ENCODE peak calls at places on chromosomes 5 and 9, in nine cellular contexts. One of them, this sample, is unnamed. For H3K27me3, the result is how much of the 10 kb centered on the place peaks cover.

GRCh38 chr5:74945561-74946165 is 79.5 kb upstream of the FAM169A start:
- DNase-seq in HL-60: no peak
- DNase-seq in MM.1S: no peak
- DNase-seq in AG04450: no peak
- DNase-seq in astrocyte: no peak
- DNase-seq in fibroblast of lung: no peak
- DNase-seq in left ventricle myocardium inferior: no peak
- DNase-seq in esophagus squamous epithelium: no peak
- DNase-seq in H1: no peak
- DNase-seq in this sample: no peak

GRCh38 chr5:1666221-1666620 is 133.4 kb downstream of the MRPL36 start:
- DNase-seq in astrocyte: no peak
- DNase-seq in fibroblast of lung: no peak
- DNase-seq in MM.1S: no peak
- DNase-seq in HL-60: no peak
- DNase-seq in H1: no peak
- DNase-seq in esophagus squamous epithelium: no peak
- DNase-seq in AG04450: no peak
- DNase-seq in left ventricle myocardium inferior: no peak
- DNase-seq in this sample: no peak

GRCh38 chr5:97162045-97162444 is 19.6 kb upstream of the LIX1 start:
- DNase-seq in HL-60: no peak
- DNase-seq in left ventricle myocardium inferior: no peak
- DNase-seq in MM.1S: peak
- DNase-seq in astrocyte: peak
- DNase-seq in esophagus squamous epithelium: no peak
- DNase-seq in AG04450: peak
- DNase-seq in H1: peak
- DNase-seq in fibroblast of lung: peak
- DNase-seq in this sample: peak

GRCh38 chr5:112415552-112415951 is 3.5 kb downstream of the EPB41L4A start:
- DNase-seq in astrocyte: no peak
- DNase-seq in left ventricle myocardium inferior: no peak
- DNase-seq in fibroblast of lung: no peak
- DNase-seq in H1: no peak
- DNase-seq in MM.1S: no peak
- DNase-seq in AG04450: no peak
- DNase-seq in HL-60: no peak
- DNase-seq in esophagus squamous epithelium: no peak
- DNase-seq in this sample: no peak

GRCh38 chr5:39631948-39632347 is 207.2 kb upstream of the DAB2 start:
- DNase-seq in astrocyte: peak
- DNase-seq in fibroblast of lung: peak
- DNase-seq in H1: no peak
- DNase-seq in AG04450: no peak
- DNase-seq in esophagus squamous epithelium: no peak
- DNase-seq in HL-60: no peak
- DNase-seq in MM.1S: no peak
- DNase-seq in left ventricle myocardium inferior: no peak
- DNase-seq in this sample: no peak

GRCh38 chr5:75617746-75618352 is 6.6 kb downstream of the ANKDD1B start:
- DNase-seq in fibroblast of lung: peak
- DNase-seq in astrocyte: peak
- DNase-seq in HL-60: no peak
- DNase-seq in left ventricle myocardium inferior: no peak
- DNase-seq in AG04450: peak
- DNase-seq in esophagus squamous epithelium: no peak
- DNase-seq in H1: no peak
- DNase-seq in MM.1S: no peak
- DNase-seq in this sample: no peak

GRCh38 chr5:95684361-95684760 is 1.6 kb upstream of the SPATA9 start:
- DNase-seq in H1: no peak
- DNase-seq in AG04450: no peak
- DNase-seq in astrocyte: no peak
- DNase-seq in esophagus squamous epithelium: no peak
- DNase-seq in left ventricle myocardium inferior: no peak
- DNase-seq in HL-60: no peak
- DNase-seq in MM.1S: no peak
- DNase-seq in fibroblast of lung: no peak
- DNase-seq in this sample: no peak

GRCh38 chr5:72634444-72634843 is 127.2 kb upstream of the ZNF366 start:
- DNase-seq in left ventricle myocardium inferior: no peak
- DNase-seq in H1: no peak
- DNase-seq in esophagus squamous epithelium: no peak
- DNase-seq in fibroblast of lung: peak
- DNase-seq in astrocyte: peak
- DNase-seq in AG04450: no peak
- DNase-seq in HL-60: no peak
- DNase-seq in MM.1S: no peak
- DNase-seq in this sample: no peak

GRCh38 chr5:72152506-72152905 is 45.2 kb downstream of the MAP1B start:
- DNase-seq in left ventricle myocardium inferior: no peak
- DNase-seq in AG04450: no peak
- DNase-seq in HL-60: no peak
- DNase-seq in fibroblast of lung: peak
- DNase-seq in esophagus squamous epithelium: no peak
- DNase-seq in astrocyte: peak
- DNase-seq in H1: no peak
- DNase-seq in MM.1S: no peak
- DNase-seq in this sample: no peak

GRCh38 chr9:98992885-98993569 is 49.3 kb downstream of the COL15A1 start:
- DNase-seq in astrocyte: no peak
- DNase-seq in MM.1S: no peak
- DNase-seq in fibroblast of lung: no peak
- DNase-seq in esophagus squamous epithelium: no peak
- DNase-seq in H1: no peak
- DNase-seq in AG04450: no peak
- DNase-seq in HL-60: no peak
- DNase-seq in left ventricle myocardium inferior: no peak
- DNase-seq in this sample: no peak

DNA sequence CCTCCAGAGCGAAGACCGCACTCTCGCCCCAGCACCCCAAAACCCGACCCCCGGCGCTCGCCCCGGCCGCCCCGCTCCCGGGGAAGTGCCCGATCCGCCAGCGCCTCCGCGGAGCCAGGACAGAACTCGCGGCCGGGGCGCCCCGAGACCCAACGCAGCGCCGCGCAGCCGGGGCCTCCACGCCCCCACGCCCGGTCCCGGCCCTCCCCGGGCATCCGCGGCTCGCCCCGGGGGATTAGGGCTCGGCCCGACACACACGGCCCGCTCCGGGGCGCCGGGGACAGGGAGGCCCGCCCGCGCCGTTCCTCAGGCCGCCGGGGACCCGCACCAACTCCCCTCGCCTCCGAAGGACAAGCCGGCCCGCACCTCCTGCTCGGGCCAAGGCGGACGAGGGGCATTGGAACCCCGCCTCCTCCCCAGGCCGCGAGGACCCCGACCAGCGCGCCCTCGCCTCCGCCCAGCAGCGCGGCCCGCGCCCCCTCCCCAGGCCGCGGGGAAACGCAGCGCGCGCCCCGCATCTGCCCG is 521 bp downstream of the FNBP1 start:
- DNase-seq in HL-60: no peak
- DNase-seq in astrocyte: no peak
- DNase-seq in MM.1S: peak
- DNase-seq in H1: peak
- DNase-seq in fibroblast of lung: peak
- DNase-seq in esophagus squamous epithelium: no peak
- DNase-seq in AG04450: no peak
- DNase-seq in left ventricle myocardium inferior: peak
- DNase-seq in this sample: peak
- H3K4me3 ChIP-seq in HL-60: peak
- H3K4me3 ChIP-seq in astrocyte: peak
- H3K4me3 ChIP-seq in MM.1S: peak
- H3K4me3 ChIP-seq in H1: peak
- H3K4me3 ChIP-seq in fibroblast of lung: peak
- H3K4me3 ChIP-seq in esophagus squamous epithelium: peak
- H3K4me3 ChIP-seq in AG04450: peak
- H3K4me3 ChIP-seq in left ventricle myocardium inferior: peak
- H3K4me3 ChIP-seq in this sample: peak

GRCh38 chr5:139908749-139909148 is 113.1 kb downstream of the PSD2 start:
- DNase-seq in fibroblast of lung: no peak
- DNase-seq in left ventricle myocardium inferior: no peak
- DNase-seq in HL-60: peak
- DNase-seq in astrocyte: no peak
- DNase-seq in AG04450: no peak
- DNase-seq in MM.1S: no peak
- DNase-seq in H1: no peak
- DNase-seq in esophagus squamous epithelium: no peak
- DNase-seq in this sample: no peak

GRCh38 chr5:139905401-139905800 is 109.8 kb downstream of the PSD2 start:
- DNase-seq in HL-60: no peak
- DNase-seq in H1: no peak
- DNase-seq in left ventricle myocardium inferior: no peak
- DNase-seq in AG04450: no peak
- DNase-seq in esophagus squamous epithelium: no peak
- DNase-seq in MM.1S: no peak
- DNase-seq in astrocyte: no peak
- DNase-seq in fibroblast of lung: no peak
- DNase-seq in this sample: no peak

GRCh38 chr5:139904566-139905400 is 109.2 kb downstream of the PSD2 start:
- DNase-seq in HL-60: no peak
- DNase-seq in fibroblast of lung: no peak
- DNase-seq in MM.1S: no peak
- DNase-seq in esophagus squamous epithelium: no peak
- DNase-seq in H1: peak
- DNase-seq in left ventricle myocardium inferior: no peak
- DNase-seq in AG04450: no peak
- DNase-seq in astrocyte: no peak
- DNase-seq in this sample: no peak

GRCh38 chr5:139903805-139904565 is 108.4 kb downstream of the PSD2 start:
- DNase-seq in left ventricle myocardium inferior: no peak
- DNase-seq in astrocyte: no peak
- DNase-seq in AG04450: no peak
- DNase-seq in esophagus squamous epithelium: no peak
- DNase-seq in H1: peak
- DNase-seq in fibroblast of lung: no peak
- DNase-seq in MM.1S: no peak
- DNase-seq in HL-60: no peak
- DNase-seq in this sample: no peak

GRCh38 chr5:139906661-139907060 is 111.1 kb downstream of the PSD2 start:
- DNase-seq in H1: no peak
- DNase-seq in MM.1S: no peak
- DNase-seq in fibroblast of lung: no peak
- DNase-seq in left ventricle myocardium inferior: no peak
- DNase-seq in HL-60: no peak
- DNase-seq in AG04450: no peak
- DNase-seq in astrocyte: no peak
- DNase-seq in esophagus squamous epithelium: no peak
- DNase-seq in this sample: no peak
- H3K27me3 ChIP-seq in H1: under half
- H3K27me3 ChIP-seq in MM.1S: under half
- H3K27me3 ChIP-seq in fibroblast of lung: under half
- H3K27me3 ChIP-seq in left ventricle myocardium inferior: under half
- H3K27me3 ChIP-seq in HL-60: under half
- H3K27me3 ChIP-seq in AG04450: half or more
- H3K27me3 ChIP-seq in astrocyte: under half
- H3K27me3 ChIP-seq in esophagus squamous epithelium: under half
- H3K27me3 ChIP-seq in this sample: under half

DNA sequence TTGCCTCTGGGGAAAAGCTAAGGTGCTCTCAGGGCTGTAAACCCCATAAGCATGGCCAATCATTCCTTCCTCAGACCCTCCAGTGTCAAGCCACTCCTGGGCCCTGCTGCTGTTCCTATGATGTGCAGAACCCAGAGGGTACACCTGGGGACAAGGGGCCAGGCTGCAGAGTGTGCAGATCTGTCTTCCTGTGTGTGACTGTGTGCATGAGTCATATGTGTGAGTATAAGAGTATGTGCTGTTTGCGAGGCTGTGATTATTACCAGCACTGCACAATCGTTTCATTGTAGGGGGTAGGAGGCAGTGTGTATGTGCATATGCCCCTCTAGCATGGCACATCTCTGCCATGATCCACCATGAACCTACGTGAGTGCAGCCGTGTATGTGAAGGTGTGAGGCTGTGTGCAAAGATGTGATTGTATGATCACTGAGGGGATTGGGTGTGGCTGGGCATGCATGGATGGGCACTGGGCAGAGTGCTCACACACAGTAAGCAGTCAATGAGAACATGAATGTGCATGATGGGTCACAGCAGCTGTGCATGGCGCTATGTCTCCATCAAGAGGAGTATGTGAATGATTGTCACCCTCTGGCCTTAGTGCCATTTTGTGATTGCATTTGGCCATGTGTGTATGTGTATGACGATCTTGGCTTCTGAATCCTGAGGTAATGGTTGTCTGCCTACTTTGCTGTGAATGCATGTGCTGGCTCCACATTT is 2.4 kb upstream of the OR1K1 start:
- DNase-seq in H1: no peak
- DNase-seq in AG04450: no peak
- DNase-seq in astrocyte: no peak
- DNase-seq in HL-60: no peak
- DNase-seq in fibroblast of lung: no peak
- DNase-seq in MM.1S: no peak
- DNase-seq in left ventricle myocardium inferior: no peak
- DNase-seq in esophagus squamous epithelium: no peak
- DNase-seq in this sample: no peak
- TF ChIP-seq CTCF in H1: no peak
- TF ChIP-seq CTCF in AG04450: no peak
- TF ChIP-seq CTCF in astrocyte: no peak
- TF ChIP-seq CTCF in HL-60: no peak
- TF ChIP-seq CTCF in fibroblast of lung: no peak
- TF ChIP-seq CTCF in MM.1S: no peak
- TF ChIP-seq CTCF in left ventricle myocardium inferior: no peak
- TF ChIP-seq CTCF in esophagus squamous epithelium: no peak
- TF ChIP-seq CTCF in this sample: no peak

GRCh38 chr9:137070201-137070905 is at the start of gene SAPCD2:
- DNase-seq in H1: peak
- DNase-seq in left ventricle myocardium inferior: peak
- DNase-seq in HL-60: peak
- DNase-seq in fibroblast of lung: peak
- DNase-seq in astrocyte: peak
- DNase-seq in esophagus squamous epithelium: peak
- DNase-seq in AG04450: peak
- DNase-seq in MM.1S: peak
- DNase-seq in this sample: peak

GRCh38 chr9:137069508-137070071 is 767 bp downstream of the SAPCD2 start:
- DNase-seq in AG04450: no peak
- DNase-seq in esophagus squamous epithelium: no peak
- DNase-seq in fibroblast of lung: no peak
- DNase-seq in H1: no peak
- DNase-seq in HL-60: no peak
- DNase-seq in astrocyte: no peak
- DNase-seq in left ventricle myocardium inferior: no peak
- DNase-seq in MM.1S: peak
- DNase-seq in this sample: no peak

GRCh38 chr9:137067860-137068538 is 2.4 kb downstream of the SAPCD2 start:
- DNase-seq in MM.1S: peak
- DNase-seq in left ventricle myocardium inferior: peak
- DNase-seq in H1: peak
- DNase-seq in HL-60: peak
- DNase-seq in fibroblast of lung: peak
- DNase-seq in esophagus squamous epithelium: no peak
- DNase-seq in astrocyte: peak
- DNase-seq in AG04450: no peak
- DNase-seq in this sample: peak

GRCh38 chr9:137070906-137071275 is 534 bp upstream of the SAPCD2 start:
- DNase-seq in fibroblast of lung: no peak
- DNase-seq in HL-60: no peak
- DNase-seq in H1: peak
- DNase-seq in MM.1S: no peak
- DNase-seq in esophagus squamous epithelium: no peak
- DNase-seq in left ventricle myocardium inferior: peak
- DNase-seq in astrocyte: no peak
- DNase-seq in AG04450: no peak
- DNase-seq in this sample: peak

GRCh38 chr9:137068539-137069507 is 1.5 kb downstream of the SAPCD2 start:
- DNase-seq in fibroblast of lung: no peak
- DNase-seq in left ventricle myocardium inferior: no peak
- DNase-seq in MM.1S: no peak
- DNase-seq in HL-60: no peak
- DNase-seq in AG04450: no peak
- DNase-seq in astrocyte: no peak
- DNase-seq in esophagus squamous epithelium: no peak
- DNase-seq in H1: no peak
- DNase-seq in this sample: no peak
- H3K4me3 ChIP-seq in fibroblast of lung: no peak
- H3K4me3 ChIP-seq in left ventricle myocardium inferior: peak
- H3K4me3 ChIP-seq in MM.1S: peak
- H3K4me3 ChIP-seq in HL-60: peak
- H3K4me3 ChIP-seq in AG04450: peak
- H3K4me3 ChIP-seq in astrocyte: peak
- H3K4me3 ChIP-seq in esophagus squamous epithelium: peak
- H3K4me3 ChIP-seq in H1: peak
- H3K4me3 ChIP-seq in this sample: no peak

This sample was measured in pancreas.